ENCODE peak calls at places on chromosomes 13 and 19, in seven cellular contexts. One of them, this sample, is unnamed.

GRCh38 chr19:18044825-18045304 is 36.9 kb downstream of the ARRDC2 start:
- DNase-seq in stimulated activated CD4-positive, alpha-beta T cell treated with anti-CD3 and anti-CD28 coated beads, Interleukin-2, amount 100 ng/mL, for 48 hours: peak
- DNase-seq in mesenchymal stem cell: peak
- DNase-seq in LHCN-M2: peak
- DNase-seq in NCI-H774: peak
- DNase-seq in iPS DF 19.7: no peak
- DNase-seq in activated naive CD4-positive, alpha-beta T cell treated with anti-CD3 and anti-CD28 coated beads for 36 hours: peak
- DNase-seq in this sample: peak

GRCh38 chr19:46481187-46481586 is 9.8 kb upstream of the PNMA8A start:
- DNase-seq in activated naive CD4-positive, alpha-beta T cell treated with anti-CD3 and anti-CD28 coated beads for 36 hours: no peak
- DNase-seq in stimulated activated CD4-positive, alpha-beta T cell treated with anti-CD3 and anti-CD28 coated beads, Interleukin-2, amount 100 ng/mL, for 48 hours: no peak
- DNase-seq in NCI-H774: no peak
- DNase-seq in mesenchymal stem cell: no peak
- DNase-seq in LHCN-M2: peak
- DNase-seq in iPS DF 19.7: no peak
- DNase-seq in this sample: no peak

GRCh38 chr19:55279376-55279772 is 536 bp downstream of the HSPBP1 start:
- DNase-seq in mesenchymal stem cell: no peak
- DNase-seq in stimulated activated CD4-positive, alpha-beta T cell treated with anti-CD3 and anti-CD28 coated beads, Interleukin-2, amount 100 ng/mL, for 48 hours: no peak
- DNase-seq in NCI-H774: no peak
- DNase-seq in LHCN-M2: no peak
- DNase-seq in iPS DF 19.7: no peak
- DNase-seq in activated naive CD4-positive, alpha-beta T cell treated with anti-CD3 and anti-CD28 coated beads for 36 hours: no peak
- DNase-seq in this sample: no peak

GRCh38 chr13:99119686-99120085 is 81.0 kb upstream of the UBAC2 start:
- DNase-seq in iPS DF 19.7: no peak
- DNase-seq in stimulated activated CD4-positive, alpha-beta T cell treated with anti-CD3 and anti-CD28 coated beads, Interleukin-2, amount 100 ng/mL, for 48 hours: peak
- DNase-seq in LHCN-M2: no peak
- DNase-seq in NCI-H774: no peak
- DNase-seq in activated naive CD4-positive, alpha-beta T cell treated with anti-CD3 and anti-CD28 coated beads for 36 hours: peak
- DNase-seq in mesenchymal stem cell: no peak
- DNase-seq in this sample: peak

GRCh38 chr13:105608132-105608531 is 927.3 kb downstream of the EFNB2 start:
- DNase-seq in stimulated activated CD4-positive, alpha-beta T cell treated with anti-CD3 and anti-CD28 coated beads, Interleukin-2, amount 100 ng/mL, for 48 hours: no peak
- DNase-seq in iPS DF 19.7: no peak
- DNase-seq in activated naive CD4-positive, alpha-beta T cell treated with anti-CD3 and anti-CD28 coated beads for 36 hours: no peak
- DNase-seq in NCI-H774: no peak
- DNase-seq in LHCN-M2: no peak
- DNase-seq in mesenchymal stem cell: no peak
- DNase-seq in this sample: no peak

GRCh38 chr13:113052971-113053370 is 52.6 kb upstream of the F7 start:
- DNase-seq in NCI-H774: no peak
- DNase-seq in LHCN-M2: no peak
- DNase-seq in stimulated activated CD4-positive, alpha-beta T cell treated with anti-CD3 and anti-CD28 coated beads, Interleukin-2, amount 100 ng/mL, for 48 hours: no peak
- DNase-seq in activated naive CD4-positive, alpha-beta T cell treated with anti-CD3 and anti-CD28 coated beads for 36 hours: no peak
- DNase-seq in iPS DF 19.7: no peak
- DNase-seq in mesenchymal stem cell: no peak
- DNase-seq in this sample: no peak

GRCh38 chr19:49556412-49557398 is 23.7 kb downstream of the NOSIP start:
- DNase-seq in stimulated activated CD4-positive, alpha-beta T cell treated with anti-CD3 and anti-CD28 coated beads, Interleukin-2, amount 100 ng/mL, for 48 hours: no peak
- DNase-seq in mesenchymal stem cell: no peak
- DNase-seq in iPS DF 19.7: peak
- DNase-seq in NCI-H774: no peak
- DNase-seq in LHCN-M2: no peak
- DNase-seq in activated naive CD4-positive, alpha-beta T cell treated with anti-CD3 and anti-CD28 coated beads for 36 hours: peak
- DNase-seq in this sample: no peak

GRCh38 chr19:30175987-30176386 is 196.2 kb upstream of the ZNF536 start:
- DNase-seq in stimulated activated CD4-positive, alpha-beta T cell treated with anti-CD3 and anti-CD28 coated beads, Interleukin-2, amount 100 ng/mL, for 48 hours: no peak
- DNase-seq in mesenchymal stem cell: no peak
- DNase-seq in iPS DF 19.7: no peak
- DNase-seq in NCI-H774: no peak
- DNase-seq in LHCN-M2: no peak
- DNase-seq in activated naive CD4-positive, alpha-beta T cell treated with anti-CD3 and anti-CD28 coated beads for 36 hours: no peak
- DNase-seq in this sample: no peak

GRCh38 chr13:88800505-88800904 is 1129.3 kb downstream of the SLITRK5 start:
- DNase-seq in mesenchymal stem cell: no peak
- DNase-seq in LHCN-M2: no peak
- DNase-seq in NCI-H774: no peak
- DNase-seq in activated naive CD4-positive, alpha-beta T cell treated with anti-CD3 and anti-CD28 coated beads for 36 hours: no peak
- DNase-seq in stimulated activated CD4-positive, alpha-beta T cell treated with anti-CD3 and anti-CD28 coated beads, Interleukin-2, amount 100 ng/mL, for 48 hours: no peak
- DNase-seq in iPS DF 19.7: no peak
- DNase-seq in this sample: no peak

GRCh38 chr13:32726374-32727037 is 140.3 kb downstream of the PDS5B start:
- DNase-seq in stimulated activated CD4-positive, alpha-beta T cell treated with anti-CD3 and anti-CD28 coated beads, Interleukin-2, amount 100 ng/mL, for 48 hours: no peak
- DNase-seq in mesenchymal stem cell: no peak
- DNase-seq in NCI-H774: no peak
- DNase-seq in iPS DF 19.7: no peak
- DNase-seq in LHCN-M2: no peak
- DNase-seq in activated naive CD4-positive, alpha-beta T cell treated with anti-CD3 and anti-CD28 coated beads for 36 hours: no peak
- DNase-seq in this sample: no peak

GRCh38 chr13:105587786-105588185 is 947.7 kb downstream of the EFNB2 start:
- DNase-seq in activated naive CD4-positive, alpha-beta T cell treated with anti-CD3 and anti-CD28 coated beads for 36 hours: no peak
- DNase-seq in LHCN-M2: no peak
- DNase-seq in mesenchymal stem cell: no peak
- DNase-seq in stimulated activated CD4-positive, alpha-beta T cell treated with anti-CD3 and anti-CD28 coated beads, Interleukin-2, amount 100 ng/mL, for 48 hours: no peak
- DNase-seq in NCI-H774: no peak
- DNase-seq in iPS DF 19.7: no peak
- DNase-seq in this sample: no peak

GRCh38 chr19:46955114-46955812 is 64.4 kb upstream of the NPAS1 start:
- DNase-seq in NCI-H774: no peak
- DNase-seq in stimulated activated CD4-positive, alpha-beta T cell treated with anti-CD3 and anti-CD28 coated beads, Interleukin-2, amount 100 ng/mL, for 48 hours: no peak
- DNase-seq in mesenchymal stem cell: peak
- DNase-seq in activated naive CD4-positive, alpha-beta T cell treated with anti-CD3 and anti-CD28 coated beads for 36 hours: peak
- DNase-seq in iPS DF 19.7: no peak
- DNase-seq in LHCN-M2: peak
- DNase-seq in this sample: peak

GRCh38 chr13:51995677-51996551 is 15.3 kb downstream of the ATP7B start:
- DNase-seq in mesenchymal stem cell: no peak
- DNase-seq in NCI-H774: no peak
- DNase-seq in activated naive CD4-positive, alpha-beta T cell treated with anti-CD3 and anti-CD28 coated beads for 36 hours: no peak
- DNase-seq in iPS DF 19.7: no peak
- DNase-seq in LHCN-M2: no peak
- DNase-seq in stimulated activated CD4-positive, alpha-beta T cell treated with anti-CD3 and anti-CD28 coated beads, Interleukin-2, amount 100 ng/mL, for 48 hours: no peak
- DNase-seq in this sample: no peak

GRCh38 chr13:98105929-98106336 is 37.0 kb upstream of the FARP1 start:
- DNase-seq in mesenchymal stem cell: peak
- DNase-seq in stimulated activated CD4-positive, alpha-beta T cell treated with anti-CD3 and anti-CD28 coated beads, Interleukin-2, amount 100 ng/mL, for 48 hours: no peak
- DNase-seq in iPS DF 19.7: no peak
- DNase-seq in activated naive CD4-positive, alpha-beta T cell treated with anti-CD3 and anti-CD28 coated beads for 36 hours: no peak
- DNase-seq in NCI-H774: no peak
- DNase-seq in LHCN-M2: peak
- DNase-seq in this sample: no peak

GRCh38 chr19:56273563-56274117 is 1.1 kb downstream of the EDDM13 start:
- DNase-seq in NCI-H774: no peak
- DNase-seq in LHCN-M2: peak
- DNase-seq in mesenchymal stem cell: peak
- DNase-seq in activated naive CD4-positive, alpha-beta T cell treated with anti-CD3 and anti-CD28 coated beads for 36 hours: no peak
- DNase-seq in iPS DF 19.7: no peak
- DNase-seq in stimulated activated CD4-positive, alpha-beta T cell treated with anti-CD3 and anti-CD28 coated beads, Interleukin-2, amount 100 ng/mL, for 48 hours: no peak
- DNase-seq in this sample: no peak

GRCh38 chr19:44723952-44724319 is 24.6 kb upstream of the BCL3 start:
- DNase-seq in LHCN-M2: peak
- DNase-seq in NCI-H774: peak
- DNase-seq in iPS DF 19.7: no peak
- DNase-seq in activated naive CD4-positive, alpha-beta T cell treated with anti-CD3 and anti-CD28 coated beads for 36 hours: peak
- DNase-seq in mesenchymal stem cell: peak
- DNase-seq in stimulated activated CD4-positive, alpha-beta T cell treated with anti-CD3 and anti-CD28 coated beads, Interleukin-2, amount 100 ng/mL, for 48 hours: peak
- DNase-seq in this sample: peak

GRCh38 chr19:2353895-2354592 is 6.0 kb upstream of the TMPRSS9 start:
- DNase-seq in stimulated activated CD4-positive, alpha-beta T cell treated with anti-CD3 and anti-CD28 coated beads, Interleukin-2, amount 100 ng/mL, for 48 hours: no peak
- DNase-seq in mesenchymal stem cell: no peak
- DNase-seq in LHCN-M2: no peak
- DNase-seq in activated naive CD4-positive, alpha-beta T cell treated with anti-CD3 and anti-CD28 coated beads for 36 hours: no peak
- DNase-seq in NCI-H774: no peak
- DNase-seq in iPS DF 19.7: no peak
- DNase-seq in this sample: no peak

GRCh38 chr13:94433055-94433947 is 46.2 kb downstream of the DCT start:
- DNase-seq in iPS DF 19.7: peak
- DNase-seq in activated naive CD4-positive, alpha-beta T cell treated with anti-CD3 and anti-CD28 coated beads for 36 hours: peak
- DNase-seq in mesenchymal stem cell: no peak
- DNase-seq in NCI-H774: no peak
- DNase-seq in stimulated activated CD4-positive, alpha-beta T cell treated with anti-CD3 and anti-CD28 coated beads, Interleukin-2, amount 100 ng/mL, for 48 hours: no peak
- DNase-seq in LHCN-M2: no peak
- DNase-seq in this sample: peak

GRCh38 chr13:27359203-27359821 is 65.1 kb upstream of the GTF3A start:
- DNase-seq in LHCN-M2: peak
- DNase-seq in activated naive CD4-positive, alpha-beta T cell treated with anti-CD3 and anti-CD28 coated beads for 36 hours: peak
- DNase-seq in NCI-H774: peak
- DNase-seq in iPS DF 19.7: no peak
- DNase-seq in mesenchymal stem cell: peak
- DNase-seq in stimulated activated CD4-positive, alpha-beta T cell treated with anti-CD3 and anti-CD28 coated beads, Interleukin-2, amount 100 ng/mL, for 48 hours: peak
- DNase-seq in this sample: peak

GRCh38 chr19:18904334-18905057 is 8.5 kb upstream of the CERS1 start:
- DNase-seq in mesenchymal stem cell: no peak
- DNase-seq in LHCN-M2: no peak
- DNase-seq in stimulated activated CD4-positive, alpha-beta T cell treated with anti-CD3 and anti-CD28 coated beads, Interleukin-2, amount 100 ng/mL, for 48 hours: no peak
- DNase-seq in activated naive CD4-positive, alpha-beta T cell treated with anti-CD3 and anti-CD28 coated beads for 36 hours: no peak
- DNase-seq in iPS DF 19.7: no peak
- DNase-seq in NCI-H774: no peak
- DNase-seq in this sample: no peak

GRCh38 chr13:48978942-48979601 is 3.4 kb downstream of the FNDC3A start:
- DNase-seq in stimulated activated CD4-positive, alpha-beta T cell treated with anti-CD3 and anti-CD28 coated beads, Interleukin-2, amount 100 ng/mL, for 48 hours: no peak
- DNase-seq in LHCN-M2: no peak
- DNase-seq in NCI-H774: no peak
- DNase-seq in iPS DF 19.7: no peak
- DNase-seq in activated naive CD4-positive, alpha-beta T cell treated with anti-CD3 and anti-CD28 coated beads for 36 hours: no peak
- DNase-seq in mesenchymal stem cell: no peak
- DNase-seq in this sample: peak

GRCh38 chr19:38693380-38694223 is 46.2 kb downstream of the ACTN4 start:
- DNase-seq in LHCN-M2: peak
- DNase-seq in activated naive CD4-positive, alpha-beta T cell treated with anti-CD3 and anti-CD28 coated beads for 36 hours: no peak
- DNase-seq in NCI-H774: no peak
- DNase-seq in stimulated activated CD4-positive, alpha-beta T cell treated with anti-CD3 and anti-CD28 coated beads, Interleukin-2, amount 100 ng/mL, for 48 hours: no peak
- DNase-seq in mesenchymal stem cell: peak
- DNase-seq in iPS DF 19.7: peak
- DNase-seq in this sample: peak

GRCh38 chr19:27974082-27974513 is 1238.9 kb downstream of the UQCRFS1 start:
- DNase-seq in LHCN-M2: no peak
- DNase-seq in mesenchymal stem cell: no peak
- DNase-seq in activated naive CD4-positive, alpha-beta T cell treated with anti-CD3 and anti-CD28 coated beads for 36 hours: peak
- DNase-seq in NCI-H774: no peak
- DNase-seq in stimulated activated CD4-positive, alpha-beta T cell treated with anti-CD3 and anti-CD28 coated beads, Interleukin-2, amount 100 ng/mL, for 48 hours: no peak
- DNase-seq in iPS DF 19.7: no peak
- DNase-seq in this sample: peak

GRCh38 chr13:49308104-49308875 is 60.6 kb downstream of the CDADC1 start:
- DNase-seq in mesenchymal stem cell: no peak
- DNase-seq in LHCN-M2: no peak
- DNase-seq in iPS DF 19.7: no peak
- DNase-seq in NCI-H774: no peak
- DNase-seq in stimulated activated CD4-positive, alpha-beta T cell treated with anti-CD3 and anti-CD28 coated beads, Interleukin-2, amount 100 ng/mL, for 48 hours: no peak
- DNase-seq in activated naive CD4-positive, alpha-beta T cell treated with anti-CD3 and anti-CD28 coated beads for 36 hours: no peak
- DNase-seq in this sample: no peak

GRCh38 chr19:44846455-44847143 is 502 bp downstream of the NECTIN2 start:
- DNase-seq in NCI-H774: no peak
- DNase-seq in activated naive CD4-positive, alpha-beta T cell treated with anti-CD3 and anti-CD28 coated beads for 36 hours: no peak
- DNase-seq in LHCN-M2: no peak
- DNase-seq in iPS DF 19.7: no peak
- DNase-seq in stimulated activated CD4-positive, alpha-beta T cell treated with anti-CD3 and anti-CD28 coated beads, Interleukin-2, amount 100 ng/mL, for 48 hours: no peak
- DNase-seq in mesenchymal stem cell: peak
- DNase-seq in this sample: no peak